ENCODE peak calls at places on chromosomes 3 and 15, in seven cellular contexts. A is neuronal stem cell, W is COR-L47, N is mucosa of gallbladder, B is left ventricle myocardium inferior, U is posterior vena cava, Q is ELR. R is an unnamed sample.

GRCh38 chr15:96264801-96265515 is 65.5 kb upstream of the NR2F2 start:
- DNase-seq in A (peak; percentile 11), B (no peak), Q (peak; percentile 87), N (peak; percentile 81), U (no peak), W (no peak), R (no peak)

GRCh38 chr3:177144922-177145321 is 52.4 kb downstream of the TBL1XR1 start:
- DNase-seq in U (no peak), Q (no peak), W (no peak), B (no peak), N (no peak), A (no peak), R (no peak)

GRCh38 chr15:61605343-61605742 is 376.2 kb upstream of the RORA start:
- DNase-seq in A (no peak), W (no peak), Q (no peak), B (no peak), U (no peak), N (no peak), R (no peak)

GRCh38 chr3:126537116-126537729 is 13.3 kb downstream of the CHST13 start:
- DNase-seq in A (no peak), W (no peak), U (peak; percentile 42), N (no peak), Q (no peak), B (no peak), R (peak; percentile 72)

GRCh38 chr3:177443469-177443868 is 246.2 kb upstream of the TBL1XR1 start:
- DNase-seq in W (no peak), U (no peak), Q (peak; percentile 34), A (no peak), B (no peak), N (peak; percentile 38), R (no peak)

GRCh38 chr3:133540896-133541674 is 32.4 kb upstream of the CDV3 start:
- DNase-seq in A (no peak), Q (peak; percentile 91), W (no peak), N (peak; percentile 40), B (no peak), U (no peak), R (no peak)

GRCh38 chr3:136008732-136009456 is 43.4 kb downstream of the PPP2R3A start:
- DNase-seq in B (no peak), Q (peak; percentile 27), W (no peak), N (no peak), A (no peak), U (no peak), R (no peak)

GRCh38 chr3:124453221-124453620 is 277.0 kb upstream of the UMPS start:
- DNase-seq in W (no peak), Q (no peak), A (no peak), U (no peak), B (no peak), N (no peak), R (no peak)

GRCh38 chr3:25027639-25028038 is 400.4 kb upstream of the RARB start:
- DNase-seq in N (no peak), B (no peak), U (no peak), W (no peak), Q (no peak), A (no peak), R (no peak)

GRCh38 chr3:75294124-75294523 is 370.0 kb upstream of the FRG2C start:
- DNase-seq in N (peak; percentile 19), Q (peak; percentile 13), A (peak; percentile 29), W (no peak), B (no peak), U (no peak), R (no peak)

GRCh38 chr15:76270876-76271275 is 40.4 kb downstream of the ETFA start:
- DNase-seq in B (no peak), A (no peak), N (no peak), U (no peak), Q (no peak), W (no peak), R (no peak)

GRCh38 chr3:170703121-170703588 is 117.3 kb upstream of the SLC7A14 start:
- DNase-seq in B (no peak), Q (peak; percentile 97), W (no peak), N (no peak), U (no peak), A (no peak), R (no peak)

GRCh38 chr3:49492969-49493368 is 22.9 kb downstream of the DAG1 start:
- DNase-seq in B (no peak), U (no peak), Q (no peak), N (no peak), A (no peak), W (no peak), R (no peak)

GRCh38 chr15:70195808-70196304 is 98.1 kb upstream of the TLE3 start:
- DNase-seq in A (no peak), W (no peak), Q (peak; percentile 78), U (peak; percentile 95), N (peak; percentile 70), B (peak; percentile 80), R (no peak)

GRCh38 chr15:69224383-69224782 is 63.9 kb downstream of the GLCE start:
- DNase-seq in B (no peak), N (peak; percentile 86), U (no peak), A (no peak), W (no peak), Q (no peak), R (no peak)

GRCh38 chr3:43206632-43207031 is 79.7 kb upstream of the SNRK start:
- DNase-seq in Q (no peak), W (no peak), A (no peak), U (no peak), B (no peak), N (no peak), R (no peak)

GRCh38 chr15:74438696-74439316 is 5.0 kb upstream of the SEMA7A start:
- DNase-seq in Q (peak; percentile 78), U (peak; percentile 89), B (peak; percentile 68), A (peak; percentile 62), W (peak; percentile 48), N (peak; percentile 68), R (peak; percentile 55)

GRCh38 chr3:82050382-82050781 is 288.9 kb upstream of the GBE1 start:
- DNase-seq in A (no peak), U (no peak), Q (no peak), B (no peak), N (no peak), W (no peak), R (no peak)

GRCh38 chr3:49523756-49524747 is 30.2 kb upstream of the BSN start:
- DNase-seq in W (no peak), Q (no peak), A (no peak), U (no peak), N (no peak), B (no peak), R (no peak)

R was measured in chondrocyte.